ENCODE peak calls at places on chromosome 18, in six cellular contexts. One of them, this sample, is unnamed.

GRCh38 chr18:57077005-57077735 is 69.7 kb upstream of the BOD1L2 start:
- DNase-seq in NCI-H774: no peak
- DNase-seq in endothelial cell: no peak
- DNase-seq in AG09309: no peak
- DNase-seq in HEK293T: no peak
- DNase-seq in heart left ventricle: no peak
- DNase-seq in this sample: no peak

GRCh38 chr18:63342206-63342605 is 22.6 kb upstream of the BCL2 start:
- DNase-seq in NCI-H774: no peak
- DNase-seq in endothelial cell: peak
- DNase-seq in AG09309: no peak
- DNase-seq in HEK293T: peak
- DNase-seq in heart left ventricle: peak
- DNase-seq in this sample: peak

GRCh38 chr18:6731197-6731596 is 1.7 kb downstream of the ARHGAP28 start:
- DNase-seq in NCI-H774: no peak
- DNase-seq in endothelial cell: no peak
- DNase-seq in AG09309: peak
- DNase-seq in HEK293T: peak
- DNase-seq in heart left ventricle: no peak
- DNase-seq in this sample: no peak

GRCh38 chr18:14189858-14190257 is 57.6 kb upstream of the ZNF519 start:
- DNase-seq in NCI-H774: no peak
- DNase-seq in endothelial cell: no peak
- DNase-seq in AG09309: peak
- DNase-seq in HEK293T: no peak
- DNase-seq in heart left ventricle: no peak
- DNase-seq in this sample: no peak

GRCh38 chr18:7317804-7318231 is 86.9 kb downstream of the LRRC30 start:
- DNase-seq in NCI-H774: no peak
- DNase-seq in endothelial cell: no peak
- DNase-seq in AG09309: no peak
- DNase-seq in HEK293T: no peak
- DNase-seq in heart left ventricle: no peak
- DNase-seq in this sample: no peak

GRCh38 chr18:39485696-39486095 is 1920.1 kb upstream of the CELF4 start:
- DNase-seq in NCI-H774: no peak
- DNase-seq in endothelial cell: no peak
- DNase-seq in AG09309: no peak
- DNase-seq in HEK293T: no peak
- DNase-seq in heart left ventricle: no peak
- DNase-seq in this sample: no peak

GRCh38 chr18:10530852-10531251 is 5.0 kb downstream of the NAPG start:
- DNase-seq in NCI-H774: no peak
- DNase-seq in endothelial cell: no peak
- DNase-seq in AG09309: no peak
- DNase-seq in HEK293T: no peak
- DNase-seq in heart left ventricle: no peak
- DNase-seq in this sample: no peak

GRCh38 chr18:32542221-32542798 is 71.6 kb upstream of the GAREM1 start:
- DNase-seq in NCI-H774: no peak
- DNase-seq in endothelial cell: no peak
- DNase-seq in AG09309: peak
- DNase-seq in HEK293T: no peak
- DNase-seq in heart left ventricle: no peak
- DNase-seq in this sample: no peak

GRCh38 chr18:77379976-77380375 is 130.3 kb downstream of the GALR1 start:
- DNase-seq in NCI-H774: no peak
- DNase-seq in endothelial cell: no peak
- DNase-seq in AG09309: no peak
- DNase-seq in HEK293T: no peak
- DNase-seq in heart left ventricle: no peak
- DNase-seq in this sample: no peak

GRCh38 chr18:4106407-4107033 is 348.6 kb downstream of the DLGAP1 start:
- DNase-seq in NCI-H774: peak
- DNase-seq in endothelial cell: peak
- DNase-seq in AG09309: peak
- DNase-seq in HEK293T: peak
- DNase-seq in heart left ventricle: peak
- DNase-seq in this sample: peak

GRCh38 chr18:62999392-62999791 is 284.1 kb downstream of the PHLPP1 start:
- DNase-seq in NCI-H774: no peak
- DNase-seq in endothelial cell: no peak
- DNase-seq in AG09309: peak
- DNase-seq in HEK293T: no peak
- DNase-seq in heart left ventricle: peak
- DNase-seq in this sample: no peak

GRCh38 chr18:75839041-75839440 is 411.5 kb upstream of the SMIM21 start:
- DNase-seq in NCI-H774: no peak
- DNase-seq in endothelial cell: no peak
- DNase-seq in AG09309: no peak
- DNase-seq in HEK293T: no peak
- DNase-seq in heart left ventricle: no peak
- DNase-seq in this sample: no peak